ENCODE peak calls at places on chromosome 1, in six cellular contexts. N, F, Q, V, U and L are unnamed samples.

GRCh38 chr1:21157054-21157453 is 19.6 kb downstream of the EIF4G3 start:
- DNase-seq in N (no peak), F (no peak), Q (no peak), V (no peak), U (no peak), L (no peak)

GRCh38 chr1:93081716-93082115 is 2.6 kb downstream of the MTF2 start:
- DNase-seq in N (peak; percentile 88), F (no peak), Q (peak; percentile 84), V (no peak), U (peak; percentile 73), L (no peak)

GRCh38 chr1:226598455-226598849 is 49.9 kb downstream of the STUM start:
- DNase-seq in N (no peak), F (no peak), Q (no peak), V (no peak), U (no peak), L (no peak)

GRCh38 chr1:11294951-11295350 is 22.0 kb downstream of the UBIAD1 start:
- DNase-seq in N (no peak), F (no peak), Q (no peak), V (no peak), U (no peak), L (no peak)

GRCh38 chr1:62530516-62531154 is 66.7 kb upstream of the ANGPTL3 start:
- DNase-seq in N (peak; percentile 40), F (peak; percentile 15), Q (peak; percentile 40), V (peak; percentile 75), U (peak; percentile 62), L (peak; percentile 84)

GRCh38 chr1:28955930-28956552 is 41.7 kb downstream of the EPB41 start:
- DNase-seq in N (peak; percentile 47), F (peak; percentile 8), Q (peak; percentile 6), V (no peak), U (no peak), L (no peak)

GRCh38 chr1:1081311-1082238 is 7.5 kb upstream of the RNF223 start:
- DNase-seq in N (no peak), F (no peak), Q (no peak), V (peak; percentile 46), U (no peak), L (no peak)

GRCh38 chr1:46487818-46488218 is 1.8 kb upstream of the DMBX1 start:
- DNase-seq in N (no peak), F (no peak), Q (no peak), V (peak; percentile 69), U (no peak), L (peak; percentile 76)

GRCh38 chr1:1165900-1166421 is 7.7 kb upstream of the TTLL10 start:
- DNase-seq in N (no peak), F (no peak), Q (no peak), V (no peak), U (no peak), L (no peak)

GRCh38 chr1:222785553-222785952 is 29.3 kb upstream of the DISP1 start:
- DNase-seq in N (no peak), F (no peak), Q (no peak), V (no peak), U (peak; percentile 3), L (no peak)

GRCh38 chr1:209190591-209191241 is 392.8 kb upstream of the CAMK1G start:
- DNase-seq in N (no peak), F (peak; percentile 70), Q (peak; percentile 45), V (peak; percentile 84), U (peak; percentile 72), L (peak; percentile 89)

GRCh38 chr1:24345334-24345733 is 26.2 kb downstream of the GRHL3 start:
- DNase-seq in N (no peak), F (no peak), Q (no peak), V (no peak), U (no peak), L (no peak)

GRCh38 chr1:161738627-161739287 is 10.8 kb upstream of the DUSP12 start:
- DNase-seq in N (peak; percentile 88), F (no peak), Q (peak; percentile 84), V (no peak), U (peak; percentile 69), L (peak; percentile 40)

GRCh38 chr1:208951908-208952307 is 631.6 kb upstream of the CAMK1G start:
- DNase-seq in N (no peak), F (no peak), Q (no peak), V (no peak), U (no peak), L (no peak)

GRCh38 chr1:205076245-205076761 is 8.0 kb downstream of the TMEM81 start:
- DNase-seq in N (no peak), F (no peak), Q (no peak), V (no peak), U (no peak), L (no peak)

GRCh38 chr1:100816049-100816448 is 78.6 kb downstream of the EXTL2 start:
- DNase-seq in N (no peak), F (no peak), Q (no peak), V (no peak), U (no peak), L (no peak)

GRCh38 chr1:188670837-188671236 is 1806.8 kb downstream of the BRINP3 start:
- DNase-seq in N (peak; percentile 17), F (no peak), Q (peak; percentile 8), V (no peak), U (peak; percentile 35), L (no peak)

DNA sequence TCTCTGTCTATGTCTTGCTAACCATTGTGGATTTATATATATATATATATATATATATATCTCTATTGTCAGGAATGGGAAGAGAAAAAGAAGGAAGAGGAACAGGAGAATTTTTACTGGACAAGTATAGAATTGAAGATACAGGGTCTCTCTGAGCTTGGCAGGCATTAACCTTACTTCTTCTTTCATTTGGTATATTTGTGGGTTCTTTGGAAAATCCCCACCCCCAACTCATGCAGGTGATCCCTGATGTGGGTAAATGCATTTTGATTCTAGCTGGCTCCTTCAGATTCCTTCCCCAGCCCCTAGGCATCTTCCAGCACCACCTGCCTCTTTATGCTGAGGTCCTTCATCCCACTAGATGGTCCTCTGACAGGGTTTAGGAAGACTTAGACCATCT is 78.8 kb upstream of the TRABD2B start:
- DNase-seq in N (no peak), F (no peak), Q (no peak), V (no peak), U (no peak), L (no peak)
- H4K91ac ChIP-seq in N (no peak overlapping the region), F (no peak overlapping the region), Q (no peak overlapping the region), V (no peak overlapping the region), U (no peak overlapping the region), L (no peak overlapping the region)

GRCh38 chr1:212315907-212316306 is 30.7 kb downstream of the PPP2R5A start:
- DNase-seq in N (no peak), F (peak; percentile 6), Q (peak; percentile 38), V (no peak), U (peak; percentile 19), L (peak; percentile 66)
- H3K9me3 ChIP-seq in N (no peaks in the 10 kb centered on the region), F (no peaks in the 10 kb centered on the region), Q (no peaks in the 10 kb centered on the region), V (no peaks in the 10 kb centered on the region), U (no peaks in the 10 kb centered on the region), L (no peaks in the 10 kb centered on the region)

DNA sequence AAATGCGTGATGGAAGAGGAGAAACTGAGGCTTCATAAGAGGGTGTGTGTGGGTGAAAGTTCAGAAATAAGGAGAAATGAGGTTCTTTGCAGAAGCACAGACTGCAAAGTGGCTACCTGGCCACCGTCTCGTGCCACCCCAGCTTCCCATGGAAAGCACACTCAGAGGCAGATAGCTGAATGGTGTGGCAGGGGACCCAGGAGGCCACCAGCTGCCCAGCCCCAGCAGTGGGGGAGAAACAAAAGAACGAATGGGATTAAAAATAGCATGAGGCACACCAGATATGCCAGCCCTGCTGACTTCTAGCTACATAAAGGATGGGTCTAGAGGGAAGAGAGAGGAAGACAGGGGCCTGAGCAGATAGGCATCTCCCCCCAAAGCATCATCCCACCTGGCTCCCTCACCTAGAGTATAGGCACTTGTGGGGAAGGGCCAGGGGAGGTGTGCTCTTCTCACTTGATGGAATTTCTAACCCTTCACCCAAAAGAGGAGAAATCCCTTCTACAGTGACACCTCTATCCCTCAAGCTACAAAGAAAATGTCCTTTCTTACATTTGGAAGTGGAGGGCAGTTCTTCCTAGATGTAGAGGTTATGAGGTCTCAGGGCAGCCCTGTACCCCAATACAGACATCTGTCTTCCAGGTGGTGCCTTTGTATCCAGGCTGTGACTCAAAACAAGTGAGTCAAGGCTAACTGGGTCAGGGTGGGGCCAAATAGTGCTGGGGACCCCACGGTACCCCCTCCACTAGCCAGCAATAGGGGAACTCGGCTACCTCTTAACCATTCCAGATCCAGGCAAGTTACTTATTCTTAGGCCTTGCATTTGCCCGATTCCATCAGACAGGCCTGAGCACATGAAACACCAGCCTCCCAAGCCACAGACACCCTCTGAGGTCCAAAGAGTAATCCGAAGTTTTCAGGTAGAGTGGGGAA is 3.5 kb downstream of the HDGF start:
- DNase-seq in N (no peak), F (no peak), Q (peak; percentile 40), V (no peak), U (peak; percentile 18), L (no peak)
- H2BK120ac ChIP-seq in N (peak overlapping the region; percentile 95), F (peak overlapping the region; percentile 88), Q (peak overlapping the region; percentile 98), V (peak overlapping the region; percentile 73), U (peak overlapping the region; percentile 87), L (no peak overlapping the region)

GRCh38 chr1:53297226-53297625 is 30.6 kb downstream of the LRP8 start:
- DNase-seq in N (no peak), F (no peak), Q (no peak), V (no peak), U (no peak), L (no peak)
- H4K91ac ChIP-seq in N (no peak overlapping the region), F (no peak overlapping the region), Q (no peak overlapping the region), V (no peak overlapping the region), U (no peak overlapping the region), L (no peak overlapping the region)

GRCh38 chr1:238239343-238239742 is 348.6 kb upstream of the ZP4 start:
- DNase-seq in N (no peak), F (no peak), Q (no peak), V (no peak), U (no peak), L (no peak)
- H3K9me3 ChIP-seq in N (peaks cover 7% of the 10 kb centered on the region), F (no peaks in the 10 kb centered on the region), Q (no peaks in the 10 kb centered on the region), V (no peaks in the 10 kb centered on the region), U (peaks cover 3% of the 10 kb centered on the region), L (no peaks in the 10 kb centered on the region)

DNA sequence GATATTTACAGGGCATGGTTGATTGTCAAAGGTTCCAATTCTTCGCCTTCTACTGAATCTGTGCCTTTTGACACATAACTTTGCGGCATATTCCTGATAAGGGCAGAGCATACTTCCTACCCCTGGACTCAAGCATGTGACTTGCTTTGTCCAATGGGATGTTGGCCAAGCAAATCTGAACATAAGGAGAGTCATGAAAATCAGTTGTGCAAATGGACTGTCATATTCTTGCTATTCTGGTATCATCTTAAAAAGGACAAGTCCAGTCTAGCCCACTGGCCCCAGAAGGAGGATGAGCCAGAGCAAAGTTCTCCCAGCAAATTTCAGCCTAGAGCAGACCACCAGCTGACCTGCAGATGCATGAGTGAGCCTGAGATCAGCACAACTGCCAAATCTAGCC is 41.0 kb upstream of the MUTYH start:
- DNase-seq in N (no peak), F (no peak), Q (no peak), V (no peak), U (peak; percentile 28), L (no peak)
- H2BK120ac ChIP-seq in N (no peak overlapping the region), F (no peak overlapping the region), Q (no peak overlapping the region), V (no peak overlapping the region), U (no peak overlapping the region), L (no peak overlapping the region)

DNA sequence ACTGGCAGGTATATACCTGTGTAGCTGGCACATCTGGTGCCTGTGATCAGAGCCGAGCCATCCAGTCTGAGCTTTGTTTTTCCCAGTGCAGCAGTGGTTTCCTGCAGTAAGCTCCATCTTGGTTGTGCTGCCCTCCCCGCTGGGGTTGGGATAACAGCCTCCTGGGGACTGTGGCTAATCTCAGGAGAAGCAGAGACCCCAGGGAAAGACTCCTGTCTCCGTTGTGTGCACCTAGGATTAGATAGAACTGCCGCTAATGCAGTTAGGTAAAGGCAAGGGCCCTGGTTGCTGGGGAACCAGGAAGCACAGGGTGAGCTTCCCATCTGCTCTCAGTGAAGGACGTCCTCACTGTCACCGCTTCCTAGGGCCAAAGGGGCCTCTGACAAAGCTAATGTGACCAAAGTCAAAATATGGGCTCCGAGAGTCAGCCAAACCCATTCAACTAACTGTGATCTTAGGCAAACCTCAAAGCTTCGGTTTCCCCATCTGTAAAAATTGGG is 20.0 kb downstream of the ROR1 start:
- DNase-seq in N (no peak), F (no peak), Q (no peak), V (no peak), U (no peak), L (no peak)
- H4K91ac ChIP-seq in N (no peak overlapping the region), F (no peak overlapping the region), Q (no peak overlapping the region), V (no peak overlapping the region), U (no peak overlapping the region), L (peak overlapping the region; percentile 35)